ENCODE peak calls at places on chromosomes 13 and 19, in four cellular contexts. One of them, this sample, is unnamed.
A peak's percentile ranks its signal among the peaks of the same experiment; 100 is the strongest.

GRCh38 chr13:49936943-49937273 is 768 bp upstream of the SPRYD7 start:
- DNase-seq in left ventricle myocardium inferior: no peak
- DNase-seq in heart left ventricle: no peak
- DNase-seq in uterus: no peak
- DNase-seq in this sample: no peak

GRCh38 chr19:18771328-18772242 is 19.5 kb downstream of the COMP start:
- DNase-seq in uterus: no peak
- DNase-seq in left ventricle myocardium inferior: no peak
- DNase-seq in heart left ventricle: no peak
- DNase-seq in this sample: no peak

GRCh38 chr13:93364166-93364565 is 137.6 kb downstream of the GPC6 start:
- DNase-seq in heart left ventricle: no peak
- DNase-seq in left ventricle myocardium inferior: no peak
- DNase-seq in uterus: no peak
- DNase-seq in this sample: no peak

GRCh38 chr13:113672002-113672651 is 5.1 kb downstream of the GRK1 start:
- DNase-seq in heart left ventricle: no peak
- DNase-seq in left ventricle myocardium inferior: peak; percentile 4
- DNase-seq in uterus: no peak
- DNase-seq in this sample: no peak

GRCh38 chr19:1259206-1259872 is 9.8 kb upstream of the CIRBP start:
- DNase-seq in heart left ventricle: peak; percentile 93
- DNase-seq in uterus: peak; percentile 76
- DNase-seq in left ventricle myocardium inferior: peak; percentile 85
- DNase-seq in this sample: peak; percentile 92

GRCh38 chr19:50380767-50381166 is 3.4 kb upstream of the POLD1 start:
- DNase-seq in heart left ventricle: peak; percentile 40
- DNase-seq in uterus: no peak
- DNase-seq in left ventricle myocardium inferior: no peak
- DNase-seq in this sample: no peak

GRCh38 chr19:5130371-5131030 is 161.6 kb downstream of the KDM4B start:
- DNase-seq in left ventricle myocardium inferior: no peak
- DNase-seq in heart left ventricle: no peak
- DNase-seq in uterus: no peak
- DNase-seq in this sample: no peak

GRCh38 chr19:15992014-15992413 is 43.2 kb downstream of the OR10H4 start:
- DNase-seq in uterus: no peak
- DNase-seq in heart left ventricle: no peak
- DNase-seq in left ventricle myocardium inferior: no peak
- DNase-seq in this sample: no peak

GRCh38 chr13:29428310-29428991 is 167.0 kb downstream of the SLC7A1 start:
- DNase-seq in left ventricle myocardium inferior: peak; percentile 61
- DNase-seq in uterus: no peak
- DNase-seq in heart left ventricle: peak; percentile 67
- DNase-seq in this sample: no peak

GRCh38 chr19:3614858-3615505 is 8.3 kb upstream of the TBXA2R start:
- DNase-seq in heart left ventricle: no peak
- DNase-seq in left ventricle myocardium inferior: no peak
- DNase-seq in uterus: no peak
- DNase-seq in this sample: no peak

This sample was measured in stimulated activated effector memory CD8-positive, alpha-beta T cell treated with anti-CD3 and anti-CD28 coated beads, Interleukin-12 subunit alpha, Interleukin-12 subunit beta, amount 100 ng/mL, for 72 hours.